ENCODE peak calls at places on chromosomes 3 and 15, in six cellular contexts. I, Z, C, S, P and T are unnamed samples.

GRCh38 chr3:193788189-193788946 is 195.4 kb downstream of the OPA1 start:
- DNase-seq in I (peak), Z (no peak), C (no peak), S (peak), P (peak), T (peak)

GRCh38 chr15:74869726-74870407 is 3.3 kb downstream of the SCAMP2 start:
- DNase-seq in I (peak), Z (peak), C (no peak), S (no peak), P (no peak), T (peak)

GRCh38 chr15:42130246-42130986 is 26.0 kb downstream of the PLA2G4F start:
- DNase-seq in I (no peak), Z (no peak), C (no peak), S (no peak), P (no peak), T (no peak)

GRCh38 chr3:194101592-194102432 is 34.1 kb upstream of the HES1 start:
- DNase-seq in I (no peak), Z (no peak), C (no peak), S (no peak), P (no peak), T (no peak)

GRCh38 chr3:119352863-119353527 is 58.8 kb downstream of the ARHGAP31 start:
- DNase-seq in I (peak), Z (no peak), C (no peak), S (no peak), P (no peak), T (no peak)

GRCh38 chr3:101848754-101849713 is at the start of gene NFKBIZ:
- DNase-seq in I (peak), Z (peak), C (peak), S (peak), P (peak), T (peak)

GRCh38 chr3:155088705-155089380 is 8.7 kb downstream of the MME start:
- DNase-seq in I (no peak), Z (no peak), C (no peak), S (no peak), P (no peak), T (no peak)

GRCh38 chr3:158748237-158748828 is 16.1 kb upstream of the RARRES1 start:
- DNase-seq in I (no peak), Z (no peak), C (no peak), S (no peak), P (no peak), T (no peak)

GRCh38 chr3:10647376-10647775 is 142.0 kb upstream of the ATP2B2 start:
- DNase-seq in I (no peak), Z (no peak), C (no peak), S (no peak), P (no peak), T (no peak)